ENCODE peak calls at places on chromosomes 13 and 19, in five cellular contexts. N is ovary, V is uterus, R is A549, G is dorsolateral prefrontal cortex. C is an unnamed sample.
A peak's percentile ranks its signal among the peaks of the same experiment; 100 is the strongest.

GRCh38 chr19:23716792-23717191 is 29.8 kb upstream of the ZNF675 start:
- DNase-seq in N (no peak), V (no peak), R (no peak), G (no peak), C (no peak)

GRCh38 chr13:57557979-57558529 is 73.5 kb upstream of the PCDH17 start:
- DNase-seq in N (no peak), V (no peak), R (no peak), G (no peak), C (peak; percentile 1)

GRCh38 chr19:45598267-45599011 is 3.6 kb downstream of the GPR4 start:
- DNase-seq in N (no peak), V (no peak), R (no peak), G (no peak), C (peak; percentile 6)

GRCh38 chr19:35431147-35431807 is 16.8 kb upstream of the FFAR2 start:
- DNase-seq in N (no peak), V (no peak), R (no peak), G (no peak), C (no peak)

GRCh38 chr19:36113895-36114762 is 546 bp downstream of the POLR2I start:
- DNase-seq in N (peak; percentile 51), V (peak; percentile 42), R (peak; percentile 63), G (peak; percentile 40), C (peak; percentile 24)

GRCh38 chr19:38004505-38005223 is 97.7 kb downstream of the SIPA1L3 start:
- DNase-seq in N (peak; percentile 81), V (peak; percentile 78), R (peak; percentile 91), G (peak; percentile 87), C (peak; percentile 98)

GRCh38 chr13:99796175-99796819 is 175.3 kb downstream of the ZIC5 start:
- DNase-seq in N (no peak), V (no peak), R (no peak), G (no peak), C (peak; percentile 57)

GRCh38 chr19:50046649-50047503 is 21.1 kb downstream of the ZNF473 start:
- DNase-seq in N (no peak), V (peak; percentile 39), R (no peak), G (peak; percentile 73), C (peak; percentile 5)

GRCh38 chr19:19280561-19280960 is 7.5 kb upstream of the TM6SF2 start:
- DNase-seq in N (no peak), V (no peak), R (no peak), G (peak; percentile 59), C (no peak)

GRCh38 chr13:50678464-50679162 is 164.9 kb downstream of the DLEU7 start:
- DNase-seq in N (no peak), V (no peak), R (no peak), G (no peak), C (peak; percentile 85)

GRCh38 chr19:6481541-6482342 is at the start of gene DENND1C:
- DNase-seq in N (no peak), V (no peak), R (no peak), G (peak; percentile 26), C (peak; percentile 32)

GRCh38 chr19:37333457-37333856 is 37.4 kb upstream of the ZNF527 start:
- DNase-seq in N (no peak), V (no peak), R (no peak), G (no peak), C (no peak)

GRCh38 chr13:95496485-95496884 is 56.0 kb upstream of the CLDN10 start:
- DNase-seq in N (no peak), V (no peak), R (no peak), G (no peak), C (no peak)

GRCh38 chr13:68727788-68728187 is 1379.8 kb upstream of the ATXN8OS start:
- DNase-seq in N (no peak), V (no peak), R (no peak), G (no peak), C (no peak)

GRCh38 chr19:11478167-11479089 is 2.4 kb downstream of the ELAVL3 start:
- DNase-seq in N (no peak), V (no peak), R (no peak), G (no peak), C (no peak)

GRCh38 chr19:38714354-38714778 is 29.9 kb downstream of the CAPN12 start:
- DNase-seq in N (no peak), V (no peak), R (no peak), G (no peak), C (no peak)

GRCh38 chr13:35475131-35475959 is 1.1 kb downstream of the MAB21L1 start:
- DNase-seq in N (no peak), V (no peak), R (no peak), G (peak; percentile 65), C (peak; percentile 29)

GRCh38 chr19:14369399-14370168 is 11.7 kb upstream of the ADGRE5 start:
- DNase-seq in N (no peak), V (peak; percentile 62), R (no peak), G (no peak), C (no peak)

GRCh38 chr13:19592657-19593175 is 31.4 kb upstream of the TPTE2 start:
- DNase-seq in N (no peak), V (no peak), R (no peak), G (no peak), C (no peak)

GRCh38 chr19:28466107-28467045 is 746.6 kb downstream of the UQCRFS1 start:
- DNase-seq in N (no peak), V (no peak), R (peak; percentile 41), G (peak; percentile 29), C (peak; percentile 78)

GRCh38 chr19:44684892-44685847 is 13.8 kb upstream of the CEACAM16 start:
- DNase-seq in N (peak; percentile 30), V (no peak), R (peak; percentile 95), G (no peak), C (peak; percentile 68)

GRCh38 chr13:111906306-111906705 is 160.6 kb upstream of the SOX1 start:
- DNase-seq in N (no peak), V (no peak), R (no peak), G (no peak), C (no peak)

GRCh38 chr13:111031531-111031961 is 83.6 kb upstream of the ARHGEF7 start:
- DNase-seq in N (no peak), V (no peak), R (no peak), G (no peak), C (peak; percentile 60)

GRCh38 chr19:14722127-14722526 is 32.3 kb downstream of the ZNF333 start:
- DNase-seq in N (no peak), V (no peak), R (no peak), G (no peak), C (no peak)

GRCh38 chr19:33334271-33334670 is 31.9 kb upstream of the CEBPA start:
- DNase-seq in N (no peak), V (no peak), R (no peak), G (no peak), C (no peak)

GRCh38 chr19:4389511-4390016 is 10.8 kb downstream of the SH3GL1 start:
- DNase-seq in N (peak; percentile 27), V (no peak), R (no peak), G (no peak), C (no peak)
- H3K4me3 ChIP-seq in N (no peak overlapping the region), V (no peak overlapping the region), R (no peak overlapping the region), G (no peak overlapping the region), C (no peak overlapping the region)

GRCh38 chr19:40570313-40571004 is 6.2 kb upstream of the SHKBP1 start:
- DNase-seq in N (peak; percentile 99), V (peak; percentile 99), R (peak; percentile 100), G (peak; percentile 85), C (peak; percentile 100)
- TF ChIP-seq CTCF in N (no peak), V (no peak), R (peak; percentile 59), G (no peak), C (peak; percentile 60)

GRCh38 chr19:41876847-41877489 is at the start of gene CD79A:
- DNase-seq in N (no peak), V (no peak), R (no peak), G (no peak), C (no peak)

GRCh38 chr19:41879670-41880328 is 2.7 kb downstream of the CD79A start:
- DNase-seq in N (no peak), V (no peak), R (no peak), G (no peak), C (no peak)

GRCh38 chr19:41877916-41878905 is 1.1 kb downstream of the CD79A start:
- DNase-seq in N (no peak), V (no peak), R (no peak), G (no peak), C (no peak)

GRCh38 chr19:41879080-41879479 is 2.0 kb downstream of the CD79A start:
- DNase-seq in N (no peak), V (no peak), R (no peak), G (no peak), C (no peak)

DNA sequence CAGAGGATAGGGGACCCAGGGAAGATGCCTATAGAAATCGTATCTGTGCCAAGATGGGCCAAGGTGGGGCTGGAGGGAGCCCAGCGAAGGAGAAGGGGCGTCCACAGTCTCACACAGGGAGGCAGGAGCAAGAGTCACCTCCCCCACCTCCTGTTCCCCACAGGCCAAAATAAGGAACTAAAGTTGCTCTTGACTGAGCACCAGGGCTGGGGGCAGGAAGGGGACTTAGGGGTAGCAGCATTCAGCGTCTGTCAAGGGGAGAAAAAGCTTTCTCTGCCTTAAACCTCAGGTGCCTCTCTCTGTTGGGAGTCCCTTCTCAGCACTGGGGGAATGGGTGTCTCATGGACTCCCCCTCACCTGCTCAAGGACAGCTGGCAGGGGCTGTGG is 404 bp downstream of the CD79A start:
- DNase-seq in N (no peak), V (no peak), R (no peak), G (no peak), C (no peak)
- H3K4me3 ChIP-seq in N (no peak overlapping the region), V (no peak overlapping the region), R (no peak overlapping the region), G (no peak overlapping the region), C (no peak overlapping the region)

GRCh38 chr13:37602743-37603381 is 4.3 kb upstream of the POSTN start:
- DNase-seq in N (no peak), V (no peak), R (no peak), G (no peak), C (peak; percentile 61)

GRCh38 chr13:37608750-37609339 is 10.3 kb upstream of the POSTN start:
- DNase-seq in N (no peak), V (no peak), R (no peak), G (no peak), C (peak; percentile 44)
- TF ChIP-seq CTCF in N (no peak), V (no peak), R (peak; percentile 19), G (peak; percentile 35), C (peak; percentile 57)

C was measured in choroid plexus epithelial cell.